ENCODE peak calls at places on chromosomes 5 and 9, in ten cellular contexts. X is tibial nerve, P is endothelial cell of umbilical vein, M is H1, F is transverse colon, B is A549, L is heart left ventricle, C is body of pancreas, Q is IMR-90, D is uterus. A is an unnamed sample.

GRCh38 chr5:179534431-179534830 is 15.9 kb upstream of the RUFY1 start:
- DNase-seq in X (no peak), P (no peak), M (no peak), F (no peak), B (no peak), L (no peak), C (no peak), Q (no peak), D (no peak), A (no peak)

GRCh38 chr9:126793686-126794417 is 11.0 kb upstream of the ZBTB43 start:
- DNase-seq in X (no peak), P (no peak), M (no peak), F (no peak), B (no peak), L (no peak), C (no peak), Q (no peak), D (no peak), A (no peak)

GRCh38 chr5:73917433-73917832 is 291.4 kb downstream of the ARHGEF28 start:
- DNase-seq in X (no peak), P (no peak), M (no peak), F (no peak), B (no peak), L (peak; percentile 39), C (peak; percentile 68), Q (no peak), D (no peak), A (no peak)

GRCh38 chr5:145975361-145976066 is 39.1 kb downstream of the SH3RF2 start:
- DNase-seq in X (no peak), P (peak; percentile 72), M (no peak), F (no peak), B (no peak), L (no peak), C (peak; percentile 63), Q (peak; percentile 89), D (no peak), A (peak; percentile 56)

GRCh38 chr5:16427572-16427971 is 38.0 kb downstream of the ZNF622 start:
- DNase-seq in X (no peak), P (no peak), M (no peak), F (no peak), B (no peak), L (no peak), C (no peak), Q (no peak), D (no peak), A (no peak)

GRCh38 chr5:148002471-148002870 is 61.3 kb upstream of the SPINK5 start:
- DNase-seq in X (no peak), P (no peak), M (no peak), F (no peak), B (no peak), L (no peak), C (no peak), Q (no peak), D (no peak), A (no peak)

GRCh38 chr5:102792705-102793104 is 37.6 kb downstream of the PAM start:
- DNase-seq in X (no peak), P (peak; percentile 33), M (no peak), F (no peak), B (peak; percentile 6), L (no peak), C (no peak), Q (no peak), D (no peak), A (no peak)

GRCh38 chr9:35845824-35846771 is 17.1 kb downstream of the TMEM8B start:
- DNase-seq in X (no peak), P (no peak), M (no peak), F (no peak), B (no peak), L (no peak), C (no peak), Q (no peak), D (no peak), A (no peak)

GRCh38 chr5:176534640-176535039 is 2.6 kb downstream of the RNF44 start:
- DNase-seq in X (no peak), P (no peak), M (no peak), F (peak; percentile 56), B (no peak), L (peak; percentile 17), C (peak; percentile 54), Q (no peak), D (no peak), A (no peak)

GRCh38 chr5:176536132-176536901 is 885 bp downstream of the RNF44 start:
- DNase-seq in X (peak; percentile 60), P (peak; percentile 82), M (no peak), F (peak; percentile 85), B (peak; percentile 59), L (peak; percentile 88), C (peak; percentile 74), Q (peak; percentile 74), D (peak; percentile 70), A (peak; percentile 79)

GRCh38 chr5:176535101-176535654 is 2.0 kb downstream of the RNF44 start:
- DNase-seq in X (no peak), P (peak; percentile 29), M (no peak), F (peak; percentile 73), B (no peak), L (peak; percentile 39), C (no peak), Q (peak; percentile 24), D (no peak), A (no peak)

GRCh38 chr5:176536902-176537607 is at the start of gene RNF44:
- DNase-seq in X (peak; percentile 98), P (peak; percentile 98), M (peak; percentile 91), F (peak; percentile 98), B (peak; percentile 84), L (peak; percentile 99), C (peak; percentile 96), Q (peak; percentile 97), D (peak; percentile 99), A (peak; percentile 89)

DNA sequence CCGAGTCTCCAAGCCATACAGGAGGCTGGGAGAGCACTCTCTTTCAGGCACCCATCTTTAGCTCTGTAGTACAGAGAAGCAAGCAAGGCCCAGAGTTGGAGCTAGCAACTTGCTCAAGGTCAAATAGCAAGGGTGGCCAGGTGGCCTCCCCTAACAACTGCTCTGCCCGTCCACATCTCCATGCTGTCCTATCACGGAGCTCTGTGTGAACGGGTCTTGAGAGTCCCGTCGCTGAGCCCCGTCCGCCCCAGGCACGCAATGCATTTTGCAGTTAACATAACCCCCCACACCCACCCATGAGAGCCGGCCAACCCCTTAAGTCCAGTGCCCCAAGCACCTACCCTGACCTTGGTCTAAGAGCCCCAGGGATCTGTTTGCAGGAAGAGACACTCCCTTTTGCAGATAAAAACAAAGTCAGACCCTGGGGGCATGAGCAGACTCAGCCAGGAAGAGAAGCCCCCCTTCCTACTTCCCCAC is 1.5 kb downstream of the RNF44 start:
- DNase-seq in X (no peak), P (peak; percentile 31), M (no peak), F (no peak), B (no peak), L (peak; percentile 25), C (no peak), Q (no peak), D (no peak), A (no peak)
- TF ChIP-seq POLR2A in X (no peak), P (no peak), M (peak; percentile 46), F (no peak), B (no peak), L (no peak), C (no peak), Q (no peak), D (no peak), A (no peak)

DNA sequence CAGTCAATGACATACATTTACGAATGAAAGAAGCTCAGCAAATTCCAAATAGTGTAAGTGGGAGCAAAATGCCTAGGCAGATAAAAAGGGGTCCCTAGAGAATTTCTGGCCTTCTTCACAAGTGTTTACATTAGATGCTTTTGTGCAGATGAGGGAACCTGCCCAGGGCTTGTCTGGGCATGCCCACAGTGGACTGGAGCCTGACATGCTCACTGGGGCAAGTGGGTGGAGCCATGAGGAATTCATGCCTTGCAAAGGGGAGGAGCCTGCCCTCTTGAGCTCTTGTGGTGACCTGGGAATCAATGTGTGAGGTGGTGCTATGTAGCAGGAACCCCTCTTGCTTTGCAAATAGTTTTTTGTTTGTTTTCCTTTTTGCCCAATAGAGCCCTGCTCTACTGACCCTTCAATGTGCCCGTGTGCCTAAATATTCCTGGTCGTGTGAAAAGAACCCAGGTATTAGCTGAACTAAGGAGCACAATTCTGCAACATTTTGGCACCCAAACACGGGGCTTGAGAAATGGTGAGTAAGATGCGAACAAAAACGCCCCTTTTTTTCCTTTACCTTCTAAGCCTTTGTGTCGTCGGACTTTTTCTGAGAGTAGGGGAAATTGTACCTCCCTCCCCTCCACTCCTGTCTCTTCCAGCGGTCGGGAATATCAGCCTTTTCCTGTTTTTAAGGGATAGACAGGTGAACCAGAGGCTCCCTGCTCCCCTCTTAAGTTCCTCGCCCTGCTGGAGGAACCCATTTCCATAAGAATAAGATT is 433.8 kb upstream of the CDH9 start:
- DNase-seq in X (no peak), P (no peak), M (peak; percentile 89), F (no peak), B (peak; percentile 79), L (no peak), C (peak; percentile 13), Q (peak; percentile 19), D (no peak), A (no peak)
- TF ChIP-seq POLR2A in X (no peak), P (no peak), M (peak; percentile 97), F (no peak), B (peak; percentile 48), L (no peak), C (no peak), Q (no peak), D (no peak), A (no peak)

DNA sequence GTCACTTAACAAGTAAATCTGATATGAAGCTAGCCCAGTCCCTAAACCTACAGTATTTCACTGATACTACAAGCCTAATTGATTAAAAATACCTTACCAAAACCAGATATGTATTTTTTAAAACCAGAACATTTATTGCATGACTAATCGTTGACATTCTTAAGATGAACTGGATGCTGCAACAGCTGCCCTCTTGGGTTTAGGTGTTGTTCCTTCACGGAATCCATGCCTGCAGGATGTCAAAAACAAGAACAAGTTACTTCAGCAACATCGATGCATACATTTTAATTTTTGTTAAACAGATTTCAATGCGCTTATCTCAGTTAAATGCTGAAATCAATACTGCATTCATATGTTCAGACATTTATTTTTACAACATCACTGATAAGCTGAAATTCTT is 2.7 kb downstream of the RPL37 start:
- DNase-seq in X (no peak), P (no peak), M (no peak), F (no peak), B (no peak), L (no peak), C (no peak), Q (peak; percentile 30), D (no peak), A (no peak)
- TF ChIP-seq POLR2A in X (no peak), P (no peak), M (no peak), F (no peak), B (no peak), L (no peak), C (no peak), Q (no peak), D (no peak), A (no peak)

GRCh38 chr9:14314424-14314928 is 535 bp upstream of the NFIB start:
- DNase-seq in X (peak; percentile 62), P (peak; percentile 87), M (no peak), F (peak; percentile 82), B (peak; percentile 82), L (peak; percentile 83), C (peak; percentile 85), Q (peak; percentile 66), D (peak; percentile 77), A (peak; percentile 90)

GRCh38 chr9:14315754-14316573 is 2.0 kb upstream of the NFIB start:
- DNase-seq in X (no peak), P (peak; percentile 75), M (no peak), F (peak; percentile 22), B (peak; percentile 48), L (peak; percentile 49), C (peak; percentile 27), Q (no peak), D (peak; percentile 56), A (no peak)

GRCh38 chr9:14313951-14314423 is at the start of gene NFIB:
- DNase-seq in X (peak; percentile 15), P (peak; percentile 33), M (no peak), F (peak; percentile 36), B (peak; percentile 18), L (peak; percentile 78), C (peak; percentile 75), Q (peak; percentile 24), D (peak; percentile 57), A (peak; percentile 46)

GRCh38 chr9:14316574-14317304 is 2.8 kb upstream of the NFIB start:
- DNase-seq in X (no peak), P (peak; percentile 49), M (no peak), F (no peak), B (no peak), L (peak; percentile 57), C (no peak), Q (no peak), D (no peak), A (no peak)

DNA sequence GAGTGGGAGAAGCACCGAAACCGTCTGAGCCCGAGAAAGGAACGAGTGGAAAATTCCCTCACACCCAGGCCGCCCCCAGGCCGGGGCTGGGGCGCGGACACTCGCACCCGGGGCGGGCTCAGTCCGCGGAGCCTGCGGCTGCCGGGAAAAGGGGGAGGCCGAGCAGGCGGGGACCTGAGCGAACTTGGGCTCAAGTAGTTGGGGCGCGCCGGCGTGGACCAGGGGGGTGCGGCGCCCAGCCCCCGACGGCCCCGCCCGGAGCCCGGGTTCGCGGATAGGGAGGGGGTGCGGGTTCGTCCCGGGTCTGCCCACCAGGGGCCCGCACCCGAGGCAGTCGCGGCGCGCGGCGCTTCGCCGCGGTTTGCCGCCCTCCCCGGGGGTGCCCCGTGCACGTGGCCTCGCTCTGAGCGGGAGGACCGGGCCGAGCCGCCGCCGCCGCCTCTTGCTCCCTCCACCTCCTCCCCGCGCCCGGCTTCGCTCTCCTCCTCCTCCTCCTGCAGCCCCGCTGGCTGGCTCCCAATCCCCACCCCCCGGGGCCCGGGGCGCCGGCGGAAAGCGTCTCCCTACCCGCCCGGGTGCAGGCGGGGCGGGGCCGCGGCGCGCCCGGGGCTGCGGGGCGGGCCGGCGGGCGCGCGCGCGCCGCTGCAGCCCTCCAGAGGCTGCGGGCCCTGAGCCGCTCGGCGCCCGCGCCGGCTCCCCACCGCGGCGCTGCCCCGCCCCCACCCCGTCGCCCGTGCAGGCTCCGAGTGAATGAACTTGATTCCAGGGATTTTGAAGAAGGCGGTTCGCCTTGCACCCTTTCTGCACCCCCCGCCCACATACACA is 1.2 kb upstream of the NFIB start:
- DNase-seq in X (peak; percentile 87), P (peak; percentile 67), M (no peak), F (peak; percentile 91), B (peak; percentile 70), L (peak; percentile 96), C (peak; percentile 95), Q (peak; percentile 34), D (peak; percentile 96), A (peak; percentile 81)
- TF ChIP-seq POLR2A in X (peak; percentile 75), P (no peak), M (no peak), F (peak; percentile 39), B (peak; percentile 19), L (peak; percentile 82), C (peak; percentile 65), Q (no peak), D (peak; percentile 26), A (no peak)

A was measured in H54.